ENCODE peak calls at places on chromosome 1, in nine cellular contexts. H is astrocyte of the spinal cord, B is heart left ventricle, Q is upper lobe of right lung, Y is fibroblast of lung, G is heart right ventricle, P is fibroblast of mammary gland, N is bronchial epithelial cell, S is endothelial cell of umbilical vein. F is an unnamed sample.

GRCh38 chr1:46180082-46180616 is 3.9 kb upstream of the P3R3URF start:
- DNase-seq in H (peak), B (peak), Q (peak), Y (no peak), G (no peak), P (no peak), N (peak), S (no peak), F (no peak)

GRCh38 chr1:119841306-119841705 is 30.0 kb upstream of the REG4 start:
- DNase-seq in H (no peak), B (no peak), Q (no peak), Y (no peak), G (no peak), P (peak), N (no peak), S (no peak), F (no peak)

GRCh38 chr1:93738926-93739325 is 57.3 kb upstream of the BCAR3 start:
- DNase-seq in H (no peak), B (no peak), Q (no peak), Y (no peak), G (no peak), P (no peak), N (no peak), S (no peak), F (no peak)

GRCh38 chr1:116306837-116307442 is 66.1 kb upstream of the ATP1A1 start:
- DNase-seq in H (no peak), B (no peak), Q (no peak), Y (no peak), G (no peak), P (no peak), N (no peak), S (no peak), F (no peak)

GRCh38 chr1:28882009-28882628 is 32.2 kb upstream of the EPB41 start:
- DNase-seq in H (peak), B (peak), Q (peak), Y (peak), G (peak), P (peak), N (peak), S (peak), F (peak)

GRCh38 chr1:222889445-222889844 is 74.6 kb downstream of the DISP1 start:
- DNase-seq in H (no peak), B (no peak), Q (no peak), Y (no peak), G (no peak), P (no peak), N (peak), S (peak), F (no peak)

GRCh38 chr1:195345149-195345548 is 1263.1 kb downstream of the KCNT2 start:
- DNase-seq in H (no peak), B (no peak), Q (peak), Y (no peak), G (no peak), P (no peak), N (no peak), S (no peak), F (no peak)

GRCh38 chr1:233063462-233063861 is 113.1 kb downstream of the NTPCR start:
- DNase-seq in H (no peak), B (no peak), Q (no peak), Y (no peak), G (no peak), P (no peak), N (no peak), S (no peak), F (no peak)

GRCh38 chr1:169486281-169486904 is 649 bp upstream of the SLC19A2 start:
- DNase-seq in H (no peak), B (no peak), Q (no peak), Y (peak), G (no peak), P (peak), N (no peak), S (no peak), F (peak)

GRCh38 chr1:7885513-7886298 is 32.8 kb upstream of the UTS2 start:
- DNase-seq in H (no peak), B (no peak), Q (peak), Y (no peak), G (no peak), P (no peak), N (peak), S (no peak), F (no peak)

GRCh38 chr1:178580096-178580495 is 67.2 kb downstream of the TEX35 start:
- DNase-seq in H (no peak), B (no peak), Q (no peak), Y (no peak), G (no peak), P (no peak), N (no peak), S (no peak), F (no peak)

GRCh38 chr1:111454859-111455641 is 5.8 kb downstream of the ATP5PB start:
- DNase-seq in H (no peak), B (no peak), Q (no peak), Y (peak), G (no peak), P (peak), N (no peak), S (no peak), F (no peak)

GRCh38 chr1:38858833-38859560 is 575 bp downstream of the RRAGC start:
- DNase-seq in H (peak), B (peak), Q (peak), Y (peak), G (peak), P (peak), N (peak), S (peak), F (peak)

GRCh38 chr1:88678405-88678804 is 5.7 kb upstream of the PKN2 start:
- DNase-seq in H (no peak), B (no peak), Q (no peak), Y (no peak), G (no peak), P (no peak), N (no peak), S (peak), F (no peak)

GRCh38 chr1:154739654-154740053 is 130.4 kb downstream of the KCNN3 start:
- DNase-seq in H (no peak), B (no peak), Q (no peak), Y (no peak), G (no peak), P (no peak), N (no peak), S (no peak), F (no peak)

GRCh38 chr1:235093013-235093618 is 35.5 kb downstream of the TOMM20 start:
- DNase-seq in H (peak), B (peak), Q (peak), Y (peak), G (peak), P (peak), N (peak), S (peak), F (peak)

GRCh38 chr1:3651939-3652537 is at the start of gene TP73:
- DNase-seq in H (no peak), B (no peak), Q (peak), Y (no peak), G (peak), P (no peak), N (no peak), S (no peak), F (no peak)

GRCh38 chr1:165633624-165634023 is 2.6 kb downstream of the MGST3 start:
- DNase-seq in H (peak), B (no peak), Q (no peak), Y (peak), G (no peak), P (peak), N (peak), S (peak), F (peak)

GRCh38 chr1:1134300-1134961 is 18.5 kb upstream of the C1orf159 start:
- DNase-seq in H (no peak), B (no peak), Q (no peak), Y (no peak), G (no peak), P (no peak), N (no peak), S (no peak), F (no peak)

GRCh38 chr1:210330279-210330866 is 1.7 kb downstream of the HHAT start:
- DNase-seq in H (peak), B (no peak), Q (no peak), Y (no peak), G (no peak), P (no peak), N (no peak), S (no peak), F (peak)

GRCh38 chr1:152001631-152002584 is 8.2 kb upstream of the S100A10 start:
- DNase-seq in H (peak), B (peak), Q (peak), Y (peak), G (peak), P (peak), N (peak), S (peak), F (peak)

GRCh38 chr1:24898152-24898908 is 31.7 kb downstream of the RUNX3 start:
- DNase-seq in H (peak), B (no peak), Q (peak), Y (peak), G (peak), P (peak), N (peak), S (peak), F (peak)
- TF ChIP-seq CTCF in H (peak), B (peak), Q (peak), Y (peak), G (peak), P (peak), N (peak), S (peak), F (peak)

DNA sequence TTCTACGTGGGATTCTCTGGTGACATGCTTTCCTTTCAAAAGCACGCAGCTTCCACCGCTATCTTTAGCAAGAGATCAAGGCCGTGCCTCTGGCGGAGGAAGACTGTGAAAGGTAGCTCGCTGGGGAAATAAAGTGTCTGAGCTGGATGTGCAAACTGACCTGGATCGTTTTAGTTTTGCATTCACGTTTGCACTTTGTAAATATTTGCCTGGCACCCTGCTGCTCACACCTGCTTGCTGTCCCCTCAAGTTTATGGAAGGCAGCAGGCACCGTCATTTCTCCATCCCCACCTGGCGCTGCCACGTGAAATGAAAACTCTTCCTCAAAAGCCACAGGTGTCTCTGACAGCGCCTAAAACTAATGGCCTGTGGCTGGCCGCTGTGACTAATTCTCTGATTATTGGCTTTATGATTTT is 44.0 kb upstream of the TARDBP start:
- DNase-seq in H (no peak), B (no peak), Q (no peak), Y (no peak), G (no peak), P (no peak), N (no peak), S (no peak), F (no peak)
- H3K4me3 ChIP-seq in H (peak), B (peak), Q (peak), Y (peak), G (no peak), P (no peak), N (no peak), S (no peak), F (peak)

GRCh38 chr1:48105167-48105566 is 108.0 kb upstream of the TRABD2B start:
- DNase-seq in H (no peak), B (no peak), Q (no peak), Y (no peak), G (no peak), P (peak), N (peak), S (no peak), F (peak)
- TF ChIP-seq CTCF in H (no peak), B (peak), Q (peak), Y (no peak), G (no peak), P (peak), N (no peak), S (no peak), F (peak)

DNA sequence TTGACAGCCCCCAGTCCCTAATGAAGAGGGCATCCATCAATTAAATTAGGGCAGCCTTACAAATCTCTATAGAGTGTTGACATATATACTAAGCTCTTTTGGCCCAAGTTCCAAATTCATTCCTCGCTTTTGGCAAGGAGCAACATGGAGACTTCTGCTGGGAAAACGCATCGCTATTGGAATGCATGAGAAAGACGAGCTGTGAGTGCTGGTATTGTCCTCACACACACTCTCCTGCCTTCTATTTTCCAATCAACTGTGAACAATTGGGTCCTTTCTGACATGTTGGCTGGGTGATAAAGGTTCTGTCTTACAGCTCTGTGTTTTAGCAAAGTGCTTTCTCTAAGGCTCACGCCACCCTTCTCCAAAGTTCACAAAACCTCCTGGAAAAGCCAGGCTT is 179.8 kb downstream of the TNR start:
- DNase-seq in H (no peak), B (no peak), Q (no peak), Y (no peak), G (no peak), P (no peak), N (no peak), S (no peak), F (no peak)
- H3K4me3 ChIP-seq in H (no peak), B (no peak), Q (no peak), Y (no peak), G (no peak), P (no peak), N (no peak), S (no peak), F (no peak)

GRCh38 chr1:13469343-13469742 is 44.5 kb downstream of the LRRC38 start:
- DNase-seq in H (no peak), B (peak), Q (no peak), Y (no peak), G (no peak), P (no peak), N (peak), S (no peak), F (peak)
- TF ChIP-seq CTCF in H (no peak), B (peak), Q (no peak), Y (no peak), G (peak), P (no peak), N (peak), S (no peak), F (no peak)

DNA sequence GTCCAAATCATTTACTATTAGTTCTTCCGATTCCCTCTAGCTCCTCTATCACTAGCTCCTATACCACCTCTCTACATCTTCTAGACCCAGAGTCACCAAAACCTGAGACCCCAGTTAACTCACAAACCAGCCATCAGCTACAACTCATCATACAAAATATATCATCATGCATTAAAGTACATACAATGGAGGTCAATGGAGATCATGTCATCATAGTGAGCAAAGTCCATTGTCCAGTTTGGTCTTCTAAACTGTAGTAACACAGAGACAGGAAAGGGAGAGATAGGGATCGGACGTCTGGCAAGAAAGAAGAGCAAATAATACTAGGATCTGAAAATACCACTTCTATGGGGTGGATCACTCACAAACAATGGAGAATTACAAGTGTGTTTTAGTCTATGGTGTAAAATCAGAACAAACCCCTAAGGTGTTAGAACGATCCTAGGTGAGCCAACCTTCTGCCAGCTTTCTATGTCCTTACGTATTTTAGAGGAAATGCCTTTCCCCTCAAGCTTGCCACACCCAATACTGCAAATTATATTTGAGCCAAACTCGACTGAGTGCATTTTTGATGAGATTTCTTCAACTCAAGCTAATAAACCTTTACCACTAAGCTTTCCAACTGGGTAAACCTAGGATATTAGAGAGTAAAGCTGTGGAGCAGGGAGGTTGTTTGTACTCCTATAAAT is 3.9 kb downstream of the ADIPOR1 start:
- DNase-seq in H (no peak), B (no peak), Q (no peak), Y (no peak), G (no peak), P (no peak), N (peak), S (no peak), F (no peak)
- H3K4me3 ChIP-seq in H (no peak), B (no peak), Q (no peak), Y (no peak), G (no peak), P (no peak), N (no peak), S (no peak), F (no peak)

DNA sequence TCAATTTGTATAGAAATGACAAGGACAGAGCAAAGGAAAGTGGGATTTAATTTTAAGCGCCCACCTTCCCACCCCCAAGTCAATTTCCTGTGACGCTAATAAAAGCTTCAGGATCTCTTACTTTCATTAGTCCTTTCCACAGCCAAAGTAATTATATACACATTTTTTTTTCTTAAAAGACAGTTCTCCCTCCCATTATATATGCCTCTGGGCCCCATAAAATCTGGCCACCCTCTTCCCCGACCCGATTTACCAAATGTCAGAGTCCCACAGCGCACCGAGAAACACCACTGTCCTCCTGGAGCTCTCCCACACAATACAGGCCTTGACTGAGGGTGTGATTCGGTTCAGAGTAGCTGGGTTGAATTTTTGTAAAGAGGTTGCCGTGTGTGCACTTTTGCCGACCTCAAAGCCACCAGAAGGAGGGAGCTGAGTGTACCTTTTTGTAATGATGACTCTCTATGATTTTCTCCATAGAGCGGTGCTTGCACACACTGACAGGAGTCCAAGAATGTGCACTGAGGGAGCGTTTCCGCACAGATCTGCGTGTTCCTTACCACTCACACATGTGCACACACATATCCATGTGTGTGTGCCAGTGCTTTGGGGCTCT is 26.2 kb upstream of the IL10 start:
- DNase-seq in H (no peak), B (no peak), Q (no peak), Y (no peak), G (no peak), P (no peak), N (no peak), S (no peak), F (no peak)
- TF ChIP-seq CTCF in H (no peak), B (no peak), Q (no peak), Y (no peak), G (no peak), P (no peak), N (no peak), S (no peak), F (no peak)

DNA sequence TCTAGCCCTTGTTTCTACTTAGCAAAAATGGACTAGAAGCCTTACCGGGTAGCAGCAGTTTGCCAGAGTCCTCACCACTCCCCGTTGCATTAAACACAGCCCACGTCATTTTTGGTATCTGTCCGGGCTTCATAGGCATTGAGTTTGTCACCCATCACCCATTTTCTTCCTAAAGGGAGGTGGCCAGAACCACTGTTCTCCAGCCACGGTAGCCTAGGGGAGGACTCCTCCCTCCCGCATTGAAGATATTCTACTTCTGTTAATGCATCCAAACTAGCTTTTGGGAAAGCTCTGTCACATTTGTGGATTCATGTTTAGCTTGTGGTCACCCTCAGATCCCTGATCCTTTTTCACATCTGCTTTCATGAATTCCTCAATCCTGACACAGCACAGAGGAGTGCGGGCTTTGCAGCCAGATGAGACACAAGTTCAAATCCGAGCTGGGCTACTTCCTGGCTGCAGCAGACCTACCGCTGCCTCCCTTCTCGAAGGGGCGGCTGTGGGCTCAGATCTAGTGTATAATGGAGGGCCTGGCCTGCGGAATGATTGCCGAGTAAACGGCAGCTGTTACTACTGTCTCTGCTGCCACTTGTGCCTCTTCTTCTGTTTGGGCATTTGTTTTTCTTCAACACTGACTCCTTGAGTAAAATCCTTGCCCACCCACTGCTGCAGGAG is 63.2 kb upstream of the EFHD2 start:
- DNase-seq in H (no peak), B (no peak), Q (no peak), Y (no peak), G (no peak), P (no peak), N (no peak), S (no peak), F (no peak)
- H3K4me3 ChIP-seq in H (no peak), B (no peak), Q (no peak), Y (no peak), G (no peak), P (no peak), N (no peak), S (no peak), F (no peak)

DNA sequence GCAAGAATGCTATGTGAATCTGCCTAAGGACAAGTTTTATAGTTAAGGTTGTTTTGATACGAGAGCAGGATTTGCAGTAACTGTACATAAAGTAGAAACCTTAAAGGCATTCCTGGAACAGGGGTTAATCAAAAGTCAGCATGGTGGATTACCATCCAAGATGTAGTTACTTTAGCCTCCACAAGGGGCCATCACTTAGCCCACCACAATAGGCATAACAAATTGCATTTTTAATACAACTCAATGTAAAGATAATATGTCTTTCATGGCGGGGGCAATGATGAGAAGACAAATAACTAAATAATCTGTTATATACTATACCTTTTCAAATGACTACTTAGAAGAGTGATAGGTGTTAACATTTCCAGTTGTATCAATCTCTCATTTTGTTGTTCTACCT is 611.2 kb upstream of the ADGRL4 start:
- DNase-seq in H (no peak), B (no peak), Q (no peak), Y (no peak), G (no peak), P (peak), N (no peak), S (no peak), F (no peak)
- TF ChIP-seq CTCF in H (peak), B (no peak), Q (no peak), Y (peak), G (no peak), P (peak), N (no peak), S (peak), F (peak)

F was measured in fibroblast of the aortic adventitia.